ENCODE peak calls at places on chromosomes 3 and 15, in five cellular contexts. C, O, A, W and N are unnamed samples. For H3K9me3 and H3K4me1, the result is how much of the 10 kb centered on the place peaks cover.

GRCh38 chr3:47035645-47036044 is 56.2 kb downstream of the NBEAL2 start:
- DNase-seq in C (no peak), O (no peak), A (no peak), W (no peak), N (no peak)

GRCh38 chr3:170233532-170233931 is 11.3 kb downstream of the PRKCI start:
- DNase-seq in C (no peak), O (peak), A (no peak), W (no peak), N (no peak)

GRCh38 chr3:153400641-153401040 is 238.6 kb downstream of the RAP2B start:
- DNase-seq in C (no peak), O (peak), A (no peak), W (no peak), N (no peak)

GRCh38 chr3:188348445-188349244 is 194.7 kb downstream of the LPP start:
- DNase-seq in C (no peak), O (peak), A (peak), W (peak), N (no peak)

GRCh38 chr15:42056934-42057743 is 36.3 kb upstream of the PLA2G4E start:
- DNase-seq in C (peak), O (peak), A (peak), W (peak), N (peak)

GRCh38 chr3:189353988-189354735 is 182.4 kb downstream of the TPRG1 start:
- DNase-seq in C (no peak), O (no peak), A (no peak), W (no peak), N (no peak)

GRCh38 chr3:87448559-87448958 is 172.2 kb upstream of the POU1F1 start:
- DNase-seq in C (no peak), O (no peak), A (no peak), W (no peak), N (no peak)

GRCh38 chr3:17938313-17938712 is 195.9 kb upstream of the TBC1D5 start:
- DNase-seq in C (no peak), O (no peak), A (no peak), W (peak), N (no peak)

GRCh38 chr3:20873235-20873634 is 687.2 kb upstream of the SGO1 start:
- DNase-seq in C (no peak), O (no peak), A (no peak), W (no peak), N (no peak)

GRCh38 chr3:196115678-196116083 is 33.8 kb upstream of the TFRC start:
- DNase-seq in C (no peak), O (no peak), A (no peak), W (no peak), N (no peak)

GRCh38 chr3:12934431-12934830 is 93.1 kb upstream of the RPL32 start:
- DNase-seq in C (no peak), O (peak), A (peak), W (peak), N (no peak)

GRCh38 chr3:112425382-112425781 is 73.9 kb downstream of the BTLA start:
- DNase-seq in C (no peak), O (no peak), A (no peak), W (no peak), N (no peak)

GRCh38 chr3:112427123-112427522 is 72.1 kb downstream of the BTLA start:
- DNase-seq in C (no peak), O (no peak), A (no peak), W (no peak), N (no peak)

GRCh38 chr3:112424394-112424793 is 74.9 kb downstream of the BTLA start:
- DNase-seq in C (no peak), O (no peak), A (no peak), W (no peak), N (no peak)

DNA sequence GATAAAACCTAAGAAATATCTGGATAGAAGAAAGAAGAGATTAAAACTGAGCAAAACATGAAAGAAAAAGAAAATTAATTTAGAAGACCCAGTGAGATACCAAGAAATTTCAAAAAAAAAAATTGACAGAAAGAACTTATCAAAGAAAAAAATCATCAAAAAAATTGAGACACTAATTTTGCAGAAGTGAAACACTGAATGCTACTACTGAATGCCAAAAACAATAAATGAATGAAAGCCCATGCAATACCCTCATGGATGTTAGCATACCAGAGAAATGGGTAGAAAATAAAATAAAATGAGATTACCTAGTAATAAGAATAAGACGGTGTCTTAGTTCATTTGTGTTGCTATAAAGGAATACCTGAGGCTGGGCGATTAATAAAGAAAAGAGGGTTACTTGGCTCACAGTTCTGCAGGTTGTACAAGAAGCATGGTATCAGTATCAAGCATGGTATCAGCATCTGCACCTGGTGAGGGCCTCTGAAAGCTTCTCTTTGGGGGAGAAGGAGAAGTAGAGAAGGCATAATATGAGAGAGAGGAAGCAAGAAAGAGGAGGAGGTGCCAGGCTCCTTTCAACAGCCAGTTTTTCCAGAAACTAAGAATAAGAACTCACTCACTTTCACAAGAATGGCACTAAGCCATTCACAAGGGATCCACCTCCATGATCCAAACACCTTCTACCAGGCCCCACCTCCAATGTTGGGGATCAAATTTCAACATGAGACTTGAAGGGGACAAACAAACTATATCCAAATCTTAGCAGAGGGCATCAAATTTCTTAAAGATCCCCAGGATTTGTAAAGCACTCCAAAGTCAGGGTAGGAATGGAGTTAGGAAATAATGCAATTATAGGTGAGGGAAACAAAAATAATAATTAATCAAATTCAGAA is 73.2 kb downstream of the BTLA start:
- DNase-seq in C (no peak), O (no peak), A (no peak), W (no peak), N (no peak)
- H3K9me3 ChIP-seq in C (under half), O (under half), A (under half), W (under half), N (under half)

GRCh38 chr3:51673802-51674654 is 3.0 kb downstream of the TEX264 start:
- DNase-seq in C (no peak), O (no peak), A (no peak), W (no peak), N (no peak)

GRCh38 chr3:51677358-51677757 is 6.3 kb downstream of the TEX264 start:
- DNase-seq in C (no peak), O (no peak), A (no peak), W (no peak), N (no peak)

GRCh38 chr3:51678186-51678585 is 7.1 kb downstream of the TEX264 start:
- DNase-seq in C (no peak), O (no peak), A (no peak), W (no peak), N (no peak)

GRCh38 chr3:51675201-51675611 is 4.2 kb downstream of the TEX264 start:
- DNase-seq in C (no peak), O (peak), A (no peak), W (no peak), N (no peak)

GRCh38 chr3:51676102-51676640 is 5.1 kb downstream of the TEX264 start:
- DNase-seq in C (no peak), O (no peak), A (no peak), W (no peak), N (no peak)
- H3K4me1 ChIP-seq in C (half or more), O (under half), A (under half), W (under half), N (half or more)

GRCh38 chr3:121818578-121818977 is 16.3 kb downstream of the IQCB1 start:
- DNase-seq in C (no peak), O (no peak), A (no peak), W (no peak), N (no peak)

GRCh38 chr3:121821421-121822199 is 13.2 kb downstream of the IQCB1 start:
- DNase-seq in C (no peak), O (no peak), A (no peak), W (no peak), N (no peak)

GRCh38 chr3:121819236-121819635 is 15.6 kb downstream of the IQCB1 start:
- DNase-seq in C (no peak), O (no peak), A (no peak), W (no peak), N (no peak)

GRCh38 chr3:121817753-121818152 is 17.1 kb downstream of the IQCB1 start:
- DNase-seq in C (no peak), O (no peak), A (no peak), W (no peak), N (no peak)

GRCh38 chr3:121822973-121823372 is 11.9 kb downstream of the IQCB1 start:
- DNase-seq in C (no peak), O (no peak), A (no peak), W (no peak), N (no peak)
- H3K9me3 ChIP-seq in C (under half), O (under half), A (under half), W (under half), N (under half)

DNA sequence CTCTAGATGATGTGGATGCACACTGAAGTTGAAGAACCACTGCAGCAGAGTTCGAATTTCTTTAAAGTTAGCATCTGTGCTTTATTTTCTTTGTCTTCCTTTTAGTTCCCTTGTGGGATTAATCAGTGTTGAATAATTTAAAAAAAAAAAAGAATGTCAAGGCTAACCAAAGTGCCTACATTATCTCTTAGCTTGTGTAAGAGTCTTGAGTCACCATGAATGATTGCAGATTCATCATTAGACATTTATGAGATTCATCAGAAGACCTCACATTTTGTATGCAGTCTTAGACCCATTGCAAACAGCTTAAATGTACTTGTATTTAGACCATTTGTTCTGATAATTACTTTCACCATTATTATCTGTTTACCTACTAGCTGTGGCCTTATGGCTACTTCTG is 182.2 kb downstream of the FNDC3B start:
- DNase-seq in C (no peak), O (peak), A (no peak), W (no peak), N (no peak)
- H3K4me1 ChIP-seq in C (under half), O (half or more), A (under half), W (under half), N (under half)